ENCODE peak calls at places on chromosome 20, in four cellular contexts. E is GM12878, Y is GM23338, M is SJSA1. Q is an unnamed sample.

GRCh38 chr20:433300-433975 is 25.3 kb downstream of the RBCK1 start:
- DNase-seq in E (peak; percentile 86), Y (no peak), M (no peak), Q (no peak)

GRCh38 chr20:41476013-41476441 is 109.4 kb upstream of the EMILIN3 start:
- DNase-seq in E (no peak), Y (no peak), M (no peak), Q (peak; percentile 12)

GRCh38 chr20:10611357-10611756 is 62.4 kb downstream of the JAG1 start:
- DNase-seq in E (no peak), Y (peak; percentile 84), M (no peak), Q (no peak)

GRCh38 chr20:18404172-18404571 is 62.7 kb downstream of the DZANK1 start:
- DNase-seq in E (no peak), Y (no peak), M (no peak), Q (no peak)

GRCh38 chr20:35306931-35307517 is 14.8 kb upstream of the FAM83C start:
- DNase-seq in E (no peak), Y (peak; percentile 88), M (peak; percentile 83), Q (no peak)

GRCh38 chr20:33859157-33859695 is 48.1 kb downstream of the CHMP4B start:
- DNase-seq in E (no peak), Y (no peak), M (no peak), Q (no peak)

GRCh38 chr20:60117040-60117439 is 158.8 kb downstream of the CDH26 start:
- DNase-seq in E (no peak), Y (no peak), M (no peak), Q (no peak)

GRCh38 chr20:41031243-41031619 is 2.6 kb downstream of the TOP1 start:
- DNase-seq in E (no peak), Y (no peak), M (no peak), Q (no peak)

GRCh38 chr20:20410678-20411077 is 42.8 kb downstream of the INSM1 start:
- DNase-seq in E (no peak), Y (peak; percentile 76), M (no peak), Q (no peak)

GRCh38 chr20:10647909-10648308 is 25.9 kb downstream of the JAG1 start:
- DNase-seq in E (no peak), Y (no peak), M (no peak), Q (no peak)

GRCh38 chr20:35339007-35339406 is 46.8 kb upstream of the FAM83C start:
- DNase-seq in E (no peak), Y (no peak), M (no peak), Q (no peak)

GRCh38 chr20:22958390-22958789 is 76.7 kb upstream of the SSTR4 start:
- DNase-seq in E (no peak), Y (no peak), M (no peak), Q (no peak)

GRCh38 chr20:21517566-21518277 is 3.9 kb upstream of the NKX2-2 start:
- DNase-seq in E (no peak), Y (peak; percentile 60), M (peak; percentile 40), Q (no peak)

GRCh38 chr20:32966881-32967781 is 37.1 kb downstream of the SUN5 start:
- DNase-seq in E (peak; percentile 41), Y (no peak), M (peak; percentile 32), Q (no peak)

GRCh38 chr20:35616465-35617396 is 1.1 kb downstream of the SPAG4 start:
- DNase-seq in E (peak; percentile 98), Y (peak; percentile 100), M (peak; percentile 69), Q (peak; percentile 99)

GRCh38 chr20:61185841-61186601 is 66.0 kb upstream of the CDH4 start:
- DNase-seq in E (no peak), Y (no peak), M (peak; percentile 94), Q (peak; percentile 79)

GRCh38 chr20:32464401-32465091 is 106.4 kb downstream of the ASXL1 start:
- DNase-seq in E (no peak), Y (no peak), M (no peak), Q (no peak)

GRCh38 chr20:10239954-10240353 is 21.3 kb downstream of the SNAP25 start:
- DNase-seq in E (no peak), Y (no peak), M (no peak), Q (peak; percentile 14)

GRCh38 chr20:54643761-54644160 is 168.4 kb downstream of the DOK5 start:
- DNase-seq in E (no peak), Y (no peak), M (no peak), Q (no peak)

GRCh38 chr20:23356203-23356602 is 5.6 kb downstream of the NXT1 start:
- DNase-seq in E (no peak), Y (peak; percentile 73), M (no peak), Q (no peak)

GRCh38 chr20:13648291-13648690 is 9.6 kb upstream of the TASP1 start:
- DNase-seq in E (no peak), Y (no peak), M (no peak), Q (no peak)

GRCh38 chr20:17381701-17382100 is 149.5 kb downstream of the BFSP1 start:
- DNase-seq in E (no peak), Y (no peak), M (no peak), Q (no peak)
- H3K36me3 ChIP-seq in E (no peaks in the 10 kb centered on the region), Y (no peaks in the 10 kb centered on the region), M (no peaks in the 10 kb centered on the region), Q (no peaks in the 10 kb centered on the region)

DNA sequence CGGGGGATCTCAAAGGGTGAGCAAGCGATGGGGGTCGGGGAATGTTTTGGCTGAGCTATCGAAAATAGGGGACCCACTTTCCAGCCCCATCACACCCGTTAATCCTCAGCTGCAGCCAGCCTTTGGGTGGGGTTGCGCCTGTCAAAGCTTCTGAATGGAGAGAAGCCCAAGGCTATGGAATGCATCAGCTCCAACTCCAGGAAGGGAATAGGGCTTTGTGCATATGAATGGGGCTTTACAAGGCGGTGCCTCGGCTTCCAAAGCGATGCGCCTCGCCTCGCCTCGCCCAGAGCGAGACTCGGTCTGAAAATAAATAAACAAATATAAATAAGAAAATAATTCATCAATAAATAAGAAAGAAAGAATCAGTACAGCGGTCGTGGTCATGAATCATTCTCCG is 751.4 kb upstream of the DEFB115 start:
- DNase-seq in E (no peak), Y (peak; percentile 79), M (no peak), Q (no peak)
- H3K36me3 ChIP-seq in E (no peaks in the 10 kb centered on the region), Y (no peaks in the 10 kb centered on the region), M (no peaks in the 10 kb centered on the region), Q (no peaks in the 10 kb centered on the region)

GRCh38 chr20:38075161-38075998 is 41.8 kb downstream of the RPRD1B start:
- DNase-seq in E (no peak), Y (no peak), M (no peak), Q (no peak)

GRCh38 chr20:38076548-38076947 is 43.0 kb downstream of the RPRD1B start:
- DNase-seq in E (no peak), Y (no peak), M (no peak), Q (no peak)

GRCh38 chr20:38067717-38068365 is 34.3 kb downstream of the RPRD1B start:
- DNase-seq in E (no peak), Y (no peak), M (no peak), Q (no peak)

GRCh38 chr20:38072885-38073284 is 39.3 kb downstream of the RPRD1B start:
- DNase-seq in E (no peak), Y (no peak), M (no peak), Q (no peak)

DNA sequence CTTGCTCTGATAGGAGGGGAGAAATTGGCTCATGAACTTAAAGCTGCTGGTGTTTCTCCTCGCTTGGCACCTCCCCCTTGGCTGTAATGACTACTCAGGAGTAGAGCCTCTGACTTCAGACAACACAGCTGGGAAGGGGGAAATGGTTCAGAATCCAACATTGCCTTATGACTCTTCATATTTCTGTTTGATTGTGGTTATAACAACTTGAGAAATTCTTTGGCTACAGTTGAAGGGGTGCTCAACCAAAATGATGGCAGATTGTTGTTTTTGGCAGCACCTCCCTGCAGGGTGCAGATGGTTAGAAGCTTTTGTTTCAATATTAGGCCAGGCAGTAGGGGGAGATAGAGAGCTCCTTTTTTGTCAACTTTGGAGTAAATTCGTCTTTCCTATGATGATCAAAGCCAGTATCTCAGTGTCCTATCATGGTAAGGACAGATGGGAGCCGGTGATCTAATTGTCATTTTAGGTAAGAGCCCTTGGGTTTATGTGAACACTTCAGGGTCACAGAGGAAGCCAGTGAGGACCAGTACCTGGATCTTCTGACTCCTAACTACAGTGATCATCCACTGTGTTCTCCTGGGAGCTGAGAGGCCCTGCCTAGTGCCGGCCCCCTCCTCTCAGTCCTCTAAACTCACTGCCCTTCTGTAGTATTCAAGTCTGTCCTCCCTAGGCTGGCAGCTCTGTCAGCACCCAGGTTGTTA is 39.9 kb downstream of the RPRD1B start:
- DNase-seq in E (no peak), Y (peak; percentile 86), M (peak; percentile 64), Q (peak; percentile 45)
- H3K36me3 ChIP-seq in E (peaks cover 16% of the 10 kb centered on the region), Y (peaks cover 6% of the 10 kb centered on the region), M (peaks cover 66% of the 10 kb centered on the region), Q (peaks cover 74% of the 10 kb centered on the region)

GRCh38 chr20:59032023-59032712 is at the start of gene ATP5F1E:
- DNase-seq in E (peak; percentile 75), Y (peak; percentile 97), M (peak; percentile 96), Q (no peak)
- H3K36me3 ChIP-seq in E (peaks cover 6% of the 10 kb centered on the region), Y (peaks cover 50% of the 10 kb centered on the region), M (peaks cover 71% of the 10 kb centered on the region), Q (peaks cover 75% of the 10 kb centered on the region)

DNA sequence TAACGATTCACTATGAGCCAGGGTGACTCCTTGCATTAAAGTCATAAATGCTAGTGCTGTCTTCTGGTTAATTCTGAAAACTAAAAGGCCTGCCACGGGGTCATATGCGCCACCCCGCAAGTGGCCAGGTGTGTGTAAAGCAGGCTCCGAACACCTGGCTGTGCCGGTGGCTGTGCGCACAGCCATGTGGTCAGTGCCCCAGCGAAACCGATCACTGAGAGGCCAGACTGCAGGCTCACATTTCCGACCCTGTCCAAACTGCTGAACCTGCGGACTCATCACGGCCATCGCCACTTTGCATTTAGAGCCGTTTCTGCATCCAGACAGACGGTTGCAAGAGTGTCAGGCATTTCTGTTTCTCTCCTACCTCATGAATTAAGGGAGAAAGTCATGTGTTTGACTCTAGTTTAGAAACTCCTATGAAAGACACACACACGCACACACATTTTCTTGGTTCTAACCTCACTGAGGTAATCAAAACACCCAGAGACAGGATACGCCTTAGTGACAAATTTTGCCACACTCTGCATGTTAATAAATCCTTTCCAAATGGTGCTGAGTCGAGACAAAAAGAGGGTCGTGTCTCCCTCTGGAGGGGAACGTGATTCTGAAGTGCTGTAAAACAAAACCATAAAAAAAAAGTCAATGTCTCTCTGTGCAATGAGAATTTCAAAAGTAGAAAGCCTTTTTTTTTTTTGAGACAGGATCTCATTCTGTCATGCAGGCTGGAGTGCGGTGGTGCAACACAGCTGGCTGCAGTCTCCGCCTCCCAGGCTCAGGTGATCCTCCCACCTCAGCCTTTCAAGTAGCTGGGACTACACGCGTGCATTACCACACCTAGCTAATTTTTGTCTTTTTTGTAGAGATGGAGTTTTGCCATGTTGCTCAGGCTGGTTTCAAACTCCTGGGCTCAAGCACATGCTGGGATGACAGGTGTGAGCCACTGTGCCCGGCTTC is 31.0 kb upstream of the TCFL5 start:
- DNase-seq in E (no peak), Y (no peak), M (no peak), Q (no peak)
- H3K36me3 ChIP-seq in E (peaks cover 30% of the 10 kb centered on the region), Y (peaks cover 86% of the 10 kb centered on the region), M (peaks cover 76% of the 10 kb centered on the region), Q (peaks cover 97% of the 10 kb centered on the region)